ENCODE peak calls at places on chromosome 14, in seven cellular contexts. O, X, U, I, Y, P and J are unnamed samples.

GRCh38 chr14:57748279-57748678 is 117.6 kb downstream of the SLC35F4 start:
- DNase-seq in O (no peak), Y (no peak), X (no peak), I (no peak), P (no peak), U (no peak), J (no peak)

GRCh38 chr14:68948686-68949085 is 30.4 kb downstream of the ACTN1 start:
- DNase-seq in P (no peak), O (no peak), Y (no peak), I (no peak), X (no peak), U (no peak), J (no peak)

GRCh38 chr14:96626916-96627315 is 124.7 kb downstream of the PAPOLA start:
- DNase-seq in P (no peak), U (no peak), X (no peak), Y (no peak), I (no peak), O (no peak), J (no peak)

GRCh38 chr14:21712039-21712438 is 38.4 kb upstream of the OR4E1 start:
- DNase-seq in P (no peak), U (no peak), X (no peak), I (no peak), Y (no peak), O (no peak), J (no peak)

GRCh38 chr14:100393906-100394732 is 71.0 kb downstream of the SLC25A47 start:
- DNase-seq in P (no peak), Y (no peak), I (no peak), X (no peak), U (no peak), O (no peak), J (no peak)

GRCh38 chr14:104975481-104976197 is 2.5 kb downstream of the AHNAK2 start:
- DNase-seq in O (no peak), U (no peak), P (no peak), Y (peak), I (no peak), X (no peak), J (no peak)

GRCh38 chr14:19743256-19743655 is at the start of gene OR4Q3:
- DNase-seq in O (no peak), X (no peak), Y (no peak), I (no peak), U (no peak), P (no peak), J (no peak)

GRCh38 chr14:65156568-65157366 is 54.5 kb upstream of the MAX start:
- DNase-seq in X (no peak), P (peak), U (peak), O (peak), I (peak), Y (peak), J (peak)

GRCh38 chr14:104881369-104881979 is 16.4 kb downstream of the CEP170B start:
- DNase-seq in U (peak), Y (peak), I (no peak), X (no peak), P (no peak), O (no peak), J (no peak)

GRCh38 chr14:72916174-72916573 is 10.1 kb upstream of the DCAF4 start:
- DNase-seq in X (no peak), I (no peak), U (no peak), Y (no peak), P (no peak), O (no peak), J (no peak)

GRCh38 chr14:88189040-88189839 is 133.8 kb downstream of the KCNK10 start:
- DNase-seq in P (no peak), I (peak), O (peak), Y (no peak), U (no peak), X (peak), J (peak)

GRCh38 chr14:92991536-92991935 is 68.6 kb downstream of the CHGA start:
- DNase-seq in Y (peak), U (no peak), I (no peak), X (no peak), P (no peak), O (no peak), J (no peak)

GRCh38 chr14:56116128-56116900 is 1.9 kb upstream of the PELI2 start:
- DNase-seq in X (no peak), P (no peak), O (no peak), Y (no peak), I (no peak), U (no peak), J (no peak)

GRCh38 chr14:77041837-77042557 is 13.5 kb upstream of the IRF2BPL start:
- DNase-seq in Y (no peak), P (no peak), X (no peak), O (peak), U (no peak), I (peak), J (peak)

GRCh38 chr14:24311837-24312615 is 724 bp downstream of the LTB4R start:
- DNase-seq in Y (no peak), P (no peak), O (peak), X (no peak), I (peak), U (no peak), J (no peak)
- TF ChIP-seq CTCF in Y (no peak), P (no peak), O (no peak), X (no peak), I (no peak), U (no peak), J (no peak)

GRCh38 chr14:49622022-49622607 is 1.5 kb downstream of the MGAT2 start:
- DNase-seq in U (no peak), I (no peak), X (no peak), P (no peak), Y (no peak), O (no peak), J (no peak)

GRCh38 chr14:49621114-49621881 is 699 bp downstream of the MGAT2 start:
- DNase-seq in X (no peak), Y (peak), O (peak), P (peak), U (peak), I (peak), J (no peak)

GRCh38 chr14:49620182-49621113 is at the start of the genes MGAT2 and RPL36AL:
- DNase-seq in I (peak), Y (peak), X (peak), O (peak), U (peak), P (peak), J (peak)

GRCh38 chr14:49623941-49624806 is 3.6 kb downstream of the MGAT2 start:
- DNase-seq in P (no peak), I (peak), U (peak), O (no peak), X (no peak), Y (no peak), J (no peak)

GRCh38 chr14:49623387-49623786 is 2.8 kb downstream of the MGAT2 start:
- DNase-seq in I (no peak), X (no peak), U (no peak), Y (no peak), O (no peak), P (no peak), J (no peak)
- H3K4me3 ChIP-seq in I (peak), X (no peak), U (peak), Y (no peak), O (no peak), P (no peak), J (peak)

DNA sequence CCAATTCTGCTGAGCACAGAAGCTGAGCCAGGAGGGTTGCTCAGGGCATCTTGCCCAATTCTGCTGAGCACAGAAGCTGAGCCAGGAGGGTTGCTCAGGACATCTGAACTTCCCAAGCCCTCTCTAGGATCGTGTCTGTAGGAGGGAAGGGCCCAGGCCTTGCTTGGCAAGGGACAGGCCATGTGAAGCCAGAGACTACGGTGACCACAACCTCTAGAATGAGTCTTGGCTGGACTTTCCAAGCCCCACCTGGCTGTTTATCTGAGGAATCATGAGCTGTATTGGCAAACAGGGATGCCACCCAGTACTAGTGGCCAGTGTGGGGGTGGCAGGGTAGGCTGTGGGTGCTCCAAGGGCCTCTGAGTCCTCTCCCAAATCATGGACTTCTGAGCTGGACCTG is 7.7 kb upstream of the SERPINA6 start:
- DNase-seq in X (no peak), O (no peak), I (no peak), P (no peak), U (no peak), Y (no peak), J (no peak)
- TF ChIP-seq CTCF in X (no peak), O (no peak), I (no peak), P (no peak), U (no peak), Y (no peak), J (no peak)

GRCh38 chr14:91294153-91294552 is 49.6 kb upstream of the GPR68 start:
- DNase-seq in I (no peak), X (no peak), Y (no peak), U (no peak), O (no peak), P (no peak), J (no peak)

GRCh38 chr14:91291786-91292405 is 47.4 kb upstream of the GPR68 start:
- DNase-seq in I (no peak), U (no peak), X (no peak), P (no peak), O (no peak), Y (no peak), J (no peak)

GRCh38 chr14:91295276-91295845 is 50.9 kb upstream of the GPR68 start:
- DNase-seq in P (no peak), O (no peak), Y (no peak), U (no peak), I (no peak), X (no peak), J (no peak)

GRCh38 chr14:91292476-91292875 is 48.0 kb upstream of the GPR68 start:
- DNase-seq in P (no peak), I (no peak), X (no peak), Y (no peak), O (no peak), U (no peak), J (no peak)

GRCh38 chr14:91293281-91293680 is 48.8 kb upstream of the GPR68 start:
- DNase-seq in X (no peak), P (no peak), I (no peak), Y (no peak), O (no peak), U (no peak), J (no peak)
- H3K4me3 ChIP-seq in X (no peak), P (no peak), I (no peak), Y (no peak), O (no peak), U (no peak), J (no peak)

GRCh38 chr14:37590096-37590809 is 4.8 kb downstream of the FOXA1 start:
- DNase-seq in P (no peak), X (no peak), O (no peak), I (no peak), Y (no peak), U (no peak), J (no peak)

GRCh38 chr14:37592288-37593274 is 2.5 kb downstream of the FOXA1 start:
- DNase-seq in X (no peak), O (no peak), U (no peak), I (no peak), P (peak), Y (no peak), J (no peak)

GRCh38 chr14:37590810-37591139 is 4.3 kb downstream of the FOXA1 start:
- DNase-seq in Y (no peak), P (no peak), U (no peak), X (no peak), I (no peak), O (no peak), J (no peak)

GRCh38 chr14:37591311-37591940 is 3.6 kb downstream of the FOXA1 start:
- DNase-seq in U (no peak), P (peak), O (no peak), I (no peak), X (no peak), Y (no peak), J (no peak)

GRCh38 chr14:37591941-37592287 is 3.1 kb downstream of the FOXA1 start:
- DNase-seq in O (no peak), U (no peak), P (peak), X (no peak), Y (no peak), I (no peak), J (no peak)
- TF ChIP-seq CTCF in O (no peak), U (no peak), P (no peak), X (peak), Y (no peak), I (no peak), J (no peak)

GRCh38 chr14:37807722-37808121 is 212.3 kb downstream of the TTC6 start:
- DNase-seq in Y (no peak), I (no peak), U (no peak), P (no peak), O (no peak), X (no peak), J (no peak)
- H3K4me3 ChIP-seq in Y (no peak), I (no peak), U (no peak), P (no peak), O (no peak), X (no peak), J (no peak)

GRCh38 chr14:103562135-103562384 is 397 bp downstream of the BAG5 start:
- DNase-seq in P (no peak), I (no peak), Y (no peak), U (no peak), O (no peak), X (no peak), J (peak)

GRCh38 chr14:103563089-103563620 is 395 bp downstream of the COA8 start:
- DNase-seq in O (no peak), I (no peak), U (no peak), P (no peak), X (peak), Y (no peak), J (no peak)

GRCh38 chr14:103561381-103562134 is 899 bp downstream of the BAG5 start:
- DNase-seq in U (no peak), P (peak), I (peak), Y (peak), X (no peak), O (peak), J (peak)

GRCh38 chr14:103558071-103558882 is 4.2 kb downstream of the BAG5 start:
- DNase-seq in I (peak), O (peak), U (no peak), Y (no peak), X (no peak), P (no peak), J (peak)

GRCh38 chr14:103562385-103563088 is at the start of the genes BAG5 and COA8:
- DNase-seq in X (peak), Y (peak), O (peak), P (peak), I (peak), U (peak), J (peak)
- TF ChIP-seq CTCF in X (no peak), Y (peak), O (no peak), P (no peak), I (no peak), U (no peak), J (no peak)

GRCh38 chr14:86934196-86934595 is 1058.8 kb downstream of the GALC start:
- DNase-seq in Y (no peak), X (no peak), I (no peak), P (no peak), O (no peak), U (no peak), J (no peak)
- H3K4me3 ChIP-seq in Y (no peak), X (no peak), I (no peak), P (no peak), O (no peak), U (no peak), J (no peak)